ENCODE peak calls at places on chromosome 5, in four cellular contexts. W is keratinocyte; K is CD8-positive, alpha-beta T cell; O is neural progenitor cell. T is an unnamed sample. For H3K36me3, the result is how much of the 10 kb centered on the place peaks cover.

GRCh38 chr5:66867622-66868322 is 271.6 kb downstream of the MAST4 start:
- DNase-seq in O (no peak), W (no peak), K (no peak), T (no peak)

GRCh38 chr5:143063175-143063970 is 293.2 kb downstream of the ARHGAP26 start:
- DNase-seq in K (no peak), W (no peak), O (no peak), T (no peak)

GRCh38 chr5:135392256-135392655 is 6.8 kb downstream of the MACROH2A1 start:
- DNase-seq in K (no peak), W (no peak), O (no peak), T (no peak)

GRCh38 chr5:134510970-134511795 is 14.3 kb upstream of the JADE2 start:
- DNase-seq in W (no peak), K (no peak), O (no peak), T (peak)

GRCh38 chr5:173923236-173924104 is 35.3 kb downstream of the CPEB4 start:
- DNase-seq in O (peak), K (no peak), W (no peak), T (no peak)

GRCh38 chr5:110663525-110663924 is 62.9 kb downstream of the TMEM232 start:
- DNase-seq in K (no peak), W (no peak), O (no peak), T (no peak)

GRCh38 chr5:53406630-53407316 is 73.7 kb upstream of the FST start:
- DNase-seq in W (peak), O (no peak), K (no peak), T (peak)

GRCh38 chr5:127925916-127926315 is 157.7 kb upstream of the SLC12A2 start:
- DNase-seq in K (no peak), W (no peak), O (no peak), T (peak)

GRCh38 chr5:388266-389196 is 54.4 kb upstream of the EXOC3 start:
- DNase-seq in K (no peak), W (no peak), O (no peak), T (no peak)

GRCh38 chr5:113057437-113058052 is 80.9 kb downstream of the DCP2 start:
- DNase-seq in K (no peak), W (no peak), O (peak), T (no peak)

GRCh38 chr5:77492653-77493000 is 511 bp upstream of the WDR41 start:
- DNase-seq in K (no peak), W (no peak), O (no peak), T (no peak)
- H3K4me3 ChIP-seq in K (peak), W (peak), O (peak), T (peak)

DNA sequence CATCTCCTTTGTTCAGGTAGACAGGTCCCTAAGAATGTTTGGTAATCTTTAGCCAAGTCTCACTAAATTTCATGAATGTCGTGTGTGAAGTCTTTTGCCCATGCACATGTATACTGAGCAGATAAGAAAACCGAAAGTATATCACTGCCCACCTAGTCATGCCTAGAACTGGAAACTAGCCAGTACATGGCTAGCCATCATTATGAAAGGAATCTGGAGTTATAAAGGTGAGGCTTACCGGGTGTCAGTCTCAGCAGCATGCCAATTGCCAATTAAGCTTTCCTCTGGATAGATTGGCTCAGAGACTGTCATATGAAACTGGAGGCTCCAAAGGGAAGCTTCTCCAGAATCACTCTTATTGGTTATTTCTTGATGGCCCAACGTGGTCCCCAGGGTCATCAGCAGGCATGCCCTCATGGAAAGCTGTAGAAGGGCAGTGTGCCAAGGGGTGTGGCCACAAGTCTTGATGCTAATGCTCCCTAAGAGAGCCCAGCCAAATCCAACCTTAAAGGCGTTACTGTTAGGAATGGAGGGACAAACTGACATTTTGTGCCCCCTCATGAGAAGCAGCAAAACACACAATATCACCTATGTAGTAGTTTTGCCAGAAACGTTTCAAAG is 307.3 kb upstream of the PIK3R1 start:
- DNase-seq in W (no peak), O (no peak), K (no peak), T (no peak)
- TF ChIP-seq CTCF in W (no peak), O (no peak), K (no peak), T (no peak)

DNA sequence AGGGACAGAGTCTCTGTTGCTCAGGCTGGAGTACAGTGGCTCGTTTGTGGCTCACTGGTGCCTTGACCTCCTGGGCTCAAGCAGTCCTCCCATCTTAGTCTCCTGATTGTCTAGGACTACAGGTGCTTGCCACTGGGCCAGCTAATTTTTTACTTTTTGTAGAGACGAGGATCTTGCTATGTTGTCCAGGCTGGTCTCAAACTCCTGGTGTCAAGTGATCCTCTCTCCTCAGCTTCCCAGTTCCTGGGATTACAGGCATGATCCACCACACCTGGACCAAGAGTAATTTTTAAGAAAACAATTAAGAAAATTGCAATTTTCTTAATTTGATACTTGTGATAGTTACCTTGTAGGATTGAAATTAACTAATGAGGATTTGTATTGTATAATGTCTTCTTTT is 73.9 kb downstream of the GPBP1 start:
- DNase-seq in O (no peak), W (no peak), K (no peak), T (no peak)
- H3K36me3 ChIP-seq in O (under half), W (under half), K (under half), T (under half)

DNA sequence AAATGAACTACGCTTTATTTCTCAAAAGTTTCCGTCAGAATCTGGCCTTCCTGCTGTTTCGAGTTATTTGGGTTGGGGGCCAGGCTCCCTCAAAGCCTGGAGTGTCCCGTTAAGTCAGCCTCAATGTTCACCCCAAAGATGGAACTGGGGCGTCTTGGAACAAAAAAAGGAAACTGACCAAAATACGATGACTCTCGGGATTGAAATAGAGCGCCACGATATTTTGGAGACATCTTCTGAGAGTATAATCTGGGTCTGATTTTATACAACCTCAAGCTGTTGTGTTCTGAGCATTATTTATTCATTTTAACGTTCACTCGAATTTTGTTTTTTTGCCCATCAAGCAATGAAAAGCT is 28.1 kb downstream of the TLX3 start:
- DNase-seq in O (no peak), W (no peak), K (no peak), T (no peak)
- H3K4me3 ChIP-seq in O (peak), W (peak), K (peak), T (peak)

GRCh38 chr5:82259172-82259800 is 18.9 kb downstream of the RPS23 start:
- DNase-seq in K (no peak), O (no peak), W (no peak), T (peak)
- TF ChIP-seq CTCF in K (no peak), O (peak), W (peak), T (peak)

GRCh38 chr5:132269635-132270344 is 12.3 kb downstream of the PDLIM4 start:
- DNase-seq in W (no peak), O (no peak), K (no peak), T (no peak)
- H3K36me3 ChIP-seq in W (half or more), O (under half), K (under half), T (under half)

GRCh38 chr5:178582291-178582690 is 7.9 kb downstream of the COL23A1 start:
- DNase-seq in O (no peak), K (no peak), W (no peak), T (no peak)
- H3K4me3 ChIP-seq in O (no peak), K (no peak), W (no peak), T (no peak)

DNA sequence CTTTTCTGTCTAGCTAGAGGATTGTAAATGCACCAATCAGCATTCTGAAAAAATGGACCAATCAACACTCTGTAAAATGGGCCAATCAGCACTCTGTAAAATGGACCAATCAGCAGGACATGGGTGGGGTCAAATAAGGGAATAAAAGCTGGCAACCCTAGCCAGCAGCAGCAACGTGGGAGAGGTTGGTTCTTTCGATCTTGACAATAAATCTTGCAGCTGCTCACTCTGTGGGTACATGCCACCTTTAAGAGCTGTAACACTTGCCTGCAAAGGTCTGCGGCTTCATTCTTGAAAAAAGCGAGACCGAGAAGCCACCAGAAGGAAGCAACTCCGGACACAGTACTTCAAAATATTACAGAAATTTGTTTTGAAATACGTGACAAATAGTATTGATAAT is 424.6 kb upstream of the CDH9 start:
- DNase-seq in W (no peak), K (no peak), O (no peak), T (no peak)
- TF ChIP-seq CTCF in W (no peak), K (no peak), O (no peak), T (no peak)

GRCh38 chr5:138755084-138755748 is 2.0 kb downstream of the CTNNA1 start:
- DNase-seq in O (no peak), K (no peak), W (no peak), T (peak)
- H3K36me3 ChIP-seq in O (under half), K (under half), W (under half), T (under half)

GRCh38 chr5:59542841-59543825 is 350.4 kb downstream of the PDE4D start:
- DNase-seq in K (no peak), W (no peak), O (peak), T (no peak)
- H3K4me3 ChIP-seq in K (no peak), W (no peak), O (no peak), T (no peak)

T was measured in bronchial epithelial cell.